ENCODE peak calls at places on chromosomes 4 and X, in seven cellular contexts. One of them, this sample, is unnamed.

GRCh38 chrX:56995271-56995994 is at the start of gene SPIN3:
- DNase-seq in AG04450: no peak
- DNase-seq in lower leg skin: peak
- DNase-seq in tibial artery: peak
- DNase-seq in ovary: peak
- DNase-seq in AG09309: no peak
- DNase-seq in heart right ventricle: peak
- DNase-seq in this sample: peak

GRCh38 chrX:69082055-69082752 is 83.0 kb downstream of the PJA1 start:
- DNase-seq in AG04450: no peak
- DNase-seq in lower leg skin: no peak
- DNase-seq in tibial artery: no peak
- DNase-seq in AG09309: no peak
- DNase-seq in heart right ventricle: no peak
- DNase-seq in ovary: peak
- DNase-seq in this sample: no peak

GRCh38 chrX:47587091-47587891 is 5.1 kb downstream of the TIMP1 start:
- DNase-seq in AG09309: no peak
- DNase-seq in ovary: no peak
- DNase-seq in lower leg skin: no peak
- DNase-seq in AG04450: no peak
- DNase-seq in heart right ventricle: no peak
- DNase-seq in tibial artery: no peak
- DNase-seq in this sample: no peak

GRCh38 chr4:85787133-85787532 is 312.2 kb downstream of the ARHGAP24 start:
- DNase-seq in tibial artery: no peak
- DNase-seq in heart right ventricle: no peak
- DNase-seq in AG09309: no peak
- DNase-seq in AG04450: peak
- DNase-seq in lower leg skin: no peak
- DNase-seq in ovary: no peak
- DNase-seq in this sample: no peak

GRCh38 chr4:40546972-40547371 is 82.7 kb downstream of the RBM47 start:
- DNase-seq in AG04450: no peak
- DNase-seq in AG09309: no peak
- DNase-seq in lower leg skin: no peak
- DNase-seq in heart right ventricle: no peak
- DNase-seq in tibial artery: no peak
- DNase-seq in ovary: no peak
- DNase-seq in this sample: no peak

GRCh38 chrX:64196606-64197005 is 8.9 kb downstream of the AMER1 start:
- DNase-seq in AG09309: no peak
- DNase-seq in heart right ventricle: no peak
- DNase-seq in tibial artery: no peak
- DNase-seq in AG04450: no peak
- DNase-seq in lower leg skin: no peak
- DNase-seq in ovary: no peak
- DNase-seq in this sample: no peak

GRCh38 chrX:41023098-41023497 is 62.1 kb upstream of the USP9X start:
- DNase-seq in tibial artery: no peak
- DNase-seq in AG09309: no peak
- DNase-seq in lower leg skin: no peak
- DNase-seq in ovary: no peak
- DNase-seq in AG04450: no peak
- DNase-seq in heart right ventricle: no peak
- DNase-seq in this sample: no peak

GRCh38 chrX:82224961-82225360 is 1023.1 kb downstream of the SH3BGRL start:
- DNase-seq in AG09309: no peak
- DNase-seq in tibial artery: no peak
- DNase-seq in AG04450: no peak
- DNase-seq in ovary: no peak
- DNase-seq in heart right ventricle: no peak
- DNase-seq in lower leg skin: no peak
- DNase-seq in this sample: no peak

GRCh38 chrX:3320471-3321046 is 25.9 kb downstream of the MXRA5 start:
- DNase-seq in AG09309: no peak
- DNase-seq in AG04450: no peak
- DNase-seq in ovary: no peak
- DNase-seq in tibial artery: peak
- DNase-seq in heart right ventricle: no peak
- DNase-seq in lower leg skin: no peak
- DNase-seq in this sample: no peak

GRCh38 chr4:69731261-69731660 is 29.2 kb downstream of the SULT1B1 start:
- DNase-seq in AG04450: no peak
- DNase-seq in ovary: no peak
- DNase-seq in tibial artery: no peak
- DNase-seq in AG09309: no peak
- DNase-seq in heart right ventricle: no peak
- DNase-seq in lower leg skin: no peak
- DNase-seq in this sample: no peak

GRCh38 chr4:150714462-150715438 is 132.8 kb downstream of the MAB21L2 start:
- DNase-seq in ovary: no peak
- DNase-seq in AG09309: no peak
- DNase-seq in tibial artery: no peak
- DNase-seq in lower leg skin: no peak
- DNase-seq in AG04450: no peak
- DNase-seq in heart right ventricle: no peak
- DNase-seq in this sample: no peak

GRCh38 chr4:42632653-42633382 is 24.1 kb downstream of the ATP8A1 start:
- DNase-seq in lower leg skin: no peak
- DNase-seq in ovary: no peak
- DNase-seq in heart right ventricle: no peak
- DNase-seq in AG09309: no peak
- DNase-seq in tibial artery: no peak
- DNase-seq in AG04450: no peak
- DNase-seq in this sample: no peak

GRCh38 chr4:71472946-71473345 is 134.1 kb downstream of the SLC4A4 start:
- DNase-seq in lower leg skin: no peak
- DNase-seq in tibial artery: no peak
- DNase-seq in heart right ventricle: no peak
- DNase-seq in AG09309: peak
- DNase-seq in AG04450: peak
- DNase-seq in ovary: no peak
- DNase-seq in this sample: no peak

GRCh38 chr4:124717101-124717500 is 4.6 kb upstream of the ANKRD50 start:
- DNase-seq in ovary: no peak
- DNase-seq in lower leg skin: no peak
- DNase-seq in tibial artery: no peak
- DNase-seq in AG09309: no peak
- DNase-seq in heart right ventricle: no peak
- DNase-seq in AG04450: no peak
- DNase-seq in this sample: no peak

GRCh38 chrX:133685806-133686205 is 270.5 kb upstream of the GPC4 start:
- DNase-seq in ovary: no peak
- DNase-seq in lower leg skin: no peak
- DNase-seq in tibial artery: no peak
- DNase-seq in AG09309: no peak
- DNase-seq in heart right ventricle: no peak
- DNase-seq in AG04450: no peak
- DNase-seq in this sample: no peak

GRCh38 chr4:159227984-159228383 is 125.1 kb downstream of the RAPGEF2 start:
- DNase-seq in AG04450: peak
- DNase-seq in AG09309: no peak
- DNase-seq in lower leg skin: peak
- DNase-seq in ovary: peak
- DNase-seq in tibial artery: peak
- DNase-seq in heart right ventricle: peak
- DNase-seq in this sample: peak

GRCh38 chrX:13932416-13932815 is 97.3 kb downstream of the GEMIN8 start:
- DNase-seq in AG04450: no peak
- DNase-seq in AG09309: no peak
- DNase-seq in tibial artery: no peak
- DNase-seq in heart right ventricle: no peak
- DNase-seq in ovary: no peak
- DNase-seq in lower leg skin: no peak
- DNase-seq in this sample: no peak

GRCh38 chr4:20391224-20391623 is 139.5 kb downstream of the SLIT2 start:
- DNase-seq in tibial artery: no peak
- DNase-seq in ovary: no peak
- DNase-seq in heart right ventricle: no peak
- DNase-seq in AG09309: peak
- DNase-seq in AG04450: no peak
- DNase-seq in lower leg skin: no peak
- DNase-seq in this sample: no peak

GRCh38 chr4:147732516-147733193 is 767 bp downstream of the ARHGAP10 start:
- DNase-seq in tibial artery: no peak
- DNase-seq in heart right ventricle: peak
- DNase-seq in ovary: peak
- DNase-seq in lower leg skin: no peak
- DNase-seq in AG09309: no peak
- DNase-seq in AG04450: no peak
- DNase-seq in this sample: peak

GRCh38 chr4:147734496-147734895 is 2.6 kb downstream of the ARHGAP10 start:
- DNase-seq in lower leg skin: no peak
- DNase-seq in heart right ventricle: no peak
- DNase-seq in ovary: no peak
- DNase-seq in AG04450: no peak
- DNase-seq in AG09309: no peak
- DNase-seq in tibial artery: no peak
- DNase-seq in this sample: no peak

GRCh38 chr4:147731611-147732515 is at the start of gene ARHGAP10:
- DNase-seq in heart right ventricle: peak
- DNase-seq in AG04450: peak
- DNase-seq in AG09309: no peak
- DNase-seq in ovary: peak
- DNase-seq in tibial artery: peak
- DNase-seq in lower leg skin: peak
- DNase-seq in this sample: peak

GRCh38 chr4:147735413-147736301 is 3.8 kb downstream of the ARHGAP10 start:
- DNase-seq in heart right ventricle: no peak
- DNase-seq in AG04450: no peak
- DNase-seq in tibial artery: no peak
- DNase-seq in ovary: no peak
- DNase-seq in lower leg skin: no peak
- DNase-seq in AG09309: no peak
- DNase-seq in this sample: no peak

DNA sequence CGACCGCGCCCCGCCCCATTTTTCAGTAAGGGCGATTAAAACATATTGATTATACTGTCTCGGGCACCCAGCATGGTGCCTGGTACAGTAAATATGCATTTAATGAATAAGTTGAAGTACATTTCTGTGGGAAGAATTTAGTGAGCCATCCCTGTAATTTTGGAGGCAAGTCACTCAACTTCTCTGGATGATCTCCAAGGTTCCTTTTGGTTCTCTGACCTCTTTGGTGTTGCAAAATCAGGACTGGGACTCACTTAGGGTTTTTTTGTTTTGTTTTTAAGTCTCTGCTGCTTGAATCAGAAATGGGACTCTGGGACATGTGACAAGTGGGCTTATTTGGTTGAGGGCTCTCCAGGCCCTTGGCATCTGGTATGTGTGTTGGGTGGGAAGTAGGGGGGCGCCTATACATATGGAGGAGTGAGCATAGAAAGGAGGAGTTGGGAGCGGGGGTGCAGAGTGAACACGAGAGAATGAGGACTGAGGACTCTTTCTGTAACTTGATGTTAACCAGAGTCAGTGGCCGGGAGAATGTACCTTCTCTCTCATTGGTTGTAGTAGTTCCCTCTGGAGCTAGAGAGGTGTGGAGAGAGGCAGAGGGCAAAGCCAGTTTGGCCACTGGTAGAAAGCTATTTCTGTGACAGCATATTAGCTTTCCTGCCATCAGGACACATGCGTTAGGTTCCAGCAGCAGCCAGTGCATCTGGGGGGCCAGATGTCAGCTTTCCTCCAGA is 1.9 kb downstream of the ARHGAP10 start:
- DNase-seq in ovary: no peak
- DNase-seq in AG09309: no peak
- DNase-seq in heart right ventricle: peak
- DNase-seq in tibial artery: peak
- DNase-seq in lower leg skin: peak
- DNase-seq in AG04450: no peak
- DNase-seq in this sample: no peak
- TF ChIP-seq CTCF in ovary: no peak
- TF ChIP-seq CTCF in AG09309: no peak
- TF ChIP-seq CTCF in heart right ventricle: no peak
- TF ChIP-seq CTCF in tibial artery: no peak
- TF ChIP-seq CTCF in lower leg skin: no peak
- TF ChIP-seq CTCF in AG04450: no peak
- TF ChIP-seq CTCF in this sample: no peak

GRCh38 chrX:36957425-36958328 is 50.5 kb upstream of the FAM47C start:
- DNase-seq in tibial artery: no peak
- DNase-seq in lower leg skin: no peak
- DNase-seq in AG09309: no peak
- DNase-seq in ovary: no peak
- DNase-seq in AG04450: no peak
- DNase-seq in heart right ventricle: no peak
- DNase-seq in this sample: peak
- TF ChIP-seq CTCF in tibial artery: no peak
- TF ChIP-seq CTCF in lower leg skin: no peak
- TF ChIP-seq CTCF in AG09309: no peak
- TF ChIP-seq CTCF in ovary: no peak
- TF ChIP-seq CTCF in AG04450: no peak
- TF ChIP-seq CTCF in heart right ventricle: no peak
- TF ChIP-seq CTCF in this sample: peak

DNA sequence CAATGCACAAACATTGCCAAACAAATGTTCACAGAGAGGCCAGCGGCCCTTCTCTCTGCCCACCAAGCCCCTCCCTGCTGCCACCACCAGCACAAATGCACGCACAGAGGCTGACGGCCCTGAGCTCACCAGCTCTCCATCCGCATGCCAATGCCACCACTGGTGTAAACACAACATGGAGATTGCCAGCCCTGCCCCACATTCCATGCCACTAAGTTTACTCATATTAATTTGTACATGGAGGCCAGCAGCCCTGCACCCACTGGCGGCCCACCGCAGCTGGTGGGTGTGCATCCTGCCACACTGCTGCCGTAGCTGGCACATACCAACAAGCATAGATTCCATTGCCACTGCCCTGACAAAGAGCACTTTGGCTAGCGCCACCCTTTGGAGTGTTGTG is 124.0 kb downstream of the CYLC1 start:
- DNase-seq in ovary: no peak
- DNase-seq in AG09309: no peak
- DNase-seq in AG04450: no peak
- DNase-seq in tibial artery: no peak
- DNase-seq in heart right ventricle: no peak
- DNase-seq in lower leg skin: no peak
- DNase-seq in this sample: no peak
- TF ChIP-seq CTCF in ovary: no peak
- TF ChIP-seq CTCF in AG09309: no peak
- TF ChIP-seq CTCF in AG04450: no peak
- TF ChIP-seq CTCF in tibial artery: no peak
- TF ChIP-seq CTCF in heart right ventricle: no peak
- TF ChIP-seq CTCF in lower leg skin: no peak
- TF ChIP-seq CTCF in this sample: no peak

DNA sequence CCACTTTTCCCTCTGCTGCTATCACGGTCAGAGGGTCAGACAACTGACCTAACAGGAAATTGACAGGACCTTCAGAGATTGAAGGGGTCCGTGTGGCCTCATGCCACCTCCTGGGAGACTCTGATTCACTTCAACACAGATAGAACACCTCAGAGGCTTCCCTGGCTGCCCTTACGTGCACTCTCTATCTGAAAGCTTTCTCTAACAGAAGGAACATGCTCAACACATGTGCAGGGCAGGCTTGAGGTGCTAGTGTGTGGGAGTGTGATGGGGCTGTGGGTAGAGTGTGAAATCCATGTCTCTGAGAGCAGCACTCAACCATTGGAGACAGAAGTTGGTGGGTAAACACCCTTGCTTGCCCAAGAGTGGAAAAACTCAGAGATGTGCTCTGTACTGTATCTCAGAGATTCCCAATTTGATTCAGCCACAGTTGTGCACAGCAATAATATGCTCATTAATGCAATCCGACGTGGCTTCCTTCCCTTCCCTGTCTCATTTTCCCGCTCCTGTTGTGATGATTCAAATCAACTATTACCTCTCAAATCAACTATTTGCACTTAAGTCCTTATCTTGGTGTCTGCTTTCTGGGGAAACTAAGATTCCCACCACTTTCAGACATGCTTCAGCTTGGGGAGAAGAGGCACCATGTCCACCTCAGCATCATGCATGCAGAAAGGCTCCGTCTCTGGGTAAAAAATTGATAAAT is 62.0 kb upstream of the MAGEB2 start:
- DNase-seq in lower leg skin: no peak
- DNase-seq in tibial artery: no peak
- DNase-seq in heart right ventricle: no peak
- DNase-seq in ovary: no peak
- DNase-seq in AG04450: no peak
- DNase-seq in AG09309: no peak
- DNase-seq in this sample: no peak
- TF ChIP-seq CTCF in lower leg skin: no peak
- TF ChIP-seq CTCF in tibial artery: no peak
- TF ChIP-seq CTCF in heart right ventricle: no peak
- TF ChIP-seq CTCF in ovary: no peak
- TF ChIP-seq CTCF in AG04450: no peak
- TF ChIP-seq CTCF in AG09309: no peak
- TF ChIP-seq CTCF in this sample: no peak